ENCODE peak calls at places on chromosomes 2 and 18, in seven cellular contexts. R is neural progenitor cell, D is amygdala, X is NCI-H1105, L is amniotic stem cell, Z is breast epithelium, Q is tibial artery. E is an unnamed sample.

GRCh38 chr18:66143029-66143428 is 392.2 kb downstream of the CDH7 start:
- DNase-seq in Q (no peak), R (no peak), X (no peak), L (no peak), Z (no peak), D (no peak), E (no peak)

GRCh38 chr2:239807568-239807967 is 217.6 kb downstream of the NDUFA10 start:
- DNase-seq in Q (no peak), L (no peak), D (no peak), Z (peak; percentile 17), R (no peak), X (no peak), E (no peak)

GRCh38 chr2:37764739-37765138 is 93.3 kb upstream of the CDC42EP3 start:
- DNase-seq in X (no peak), Z (no peak), D (no peak), L (no peak), R (no peak), Q (no peak), E (no peak)

GRCh38 chr2:208783184-208783583 is 376.6 kb downstream of the PTH2R start:
- DNase-seq in R (peak; percentile 6), Z (no peak), X (no peak), D (no peak), Q (no peak), L (no peak), E (no peak)

GRCh38 chr18:36412778-36413177 is 115.3 kb downstream of the FHOD3 start:
- DNase-seq in Q (no peak), D (no peak), L (no peak), X (no peak), R (peak; percentile 36), Z (no peak), E (no peak)

GRCh38 chr2:184468826-184469225 is 129.5 kb upstream of the ZNF804A start:
- DNase-seq in Q (no peak), X (no peak), D (no peak), L (no peak), Z (no peak), R (no peak), E (no peak)

GRCh38 chr2:219501441-219501840 is 2.8 kb downstream of the GMPPA start:
- DNase-seq in Z (no peak), X (no peak), L (no peak), D (no peak), Q (no peak), R (no peak), E (no peak)

GRCh38 chr18:2587788-2588187 is 16.4 kb downstream of the NDC80 start:
- DNase-seq in X (no peak), D (no peak), Q (no peak), Z (no peak), R (no peak), L (no peak), E (no peak)

GRCh38 chr2:132652501-132652900 is 17.5 kb downstream of the LYPD1 start:
- DNase-seq in D (no peak), R (peak; percentile 27), L (no peak), Z (no peak), X (no peak), Q (no peak), E (no peak)

GRCh38 chr18:12491611-12492435 is 84.1 kb downstream of the PRELID3A start:
- DNase-seq in X (no peak), R (no peak), Q (no peak), L (no peak), D (no peak), Z (no peak), E (no peak)

GRCh38 chr2:28394331-28394877 is 1.7 kb downstream of the FOSL2 start:
- DNase-seq in D (no peak), X (no peak), R (no peak), Q (peak; percentile 81), L (peak; percentile 20), Z (peak; percentile 71), E (peak; percentile 9)

GRCh38 chr2:11758187-11758586 is 11.8 kb downstream of the LPIN1 start:
- DNase-seq in X (no peak), Z (no peak), D (no peak), R (no peak), Q (no peak), L (no peak), E (no peak)

GRCh38 chr2:180122874-180123273 is 115.8 kb upstream of the CWC22 start:
- DNase-seq in Q (no peak), D (no peak), R (no peak), X (no peak), L (no peak), Z (no peak), E (no peak)

E was measured in caudate nucleus.